ENCODE peak calls at places on chromosomes 6 and 20, in seven cellular contexts. X is GM23338, P is Panc1, E is HL-60, L is K562, K is A549, A is HepG2. S is an unnamed sample.

GRCh38 chr6:158762787-158763439 is 56.3 kb downstream of the EZR start:
- DNase-seq in L (peak), K (no peak), A (no peak), E (no peak), X (peak), P (no peak), S (no peak)

GRCh38 chr6:139886396-139886795 is 511.9 kb upstream of the CITED2 start:
- DNase-seq in K (no peak), L (no peak), X (peak), E (no peak), P (no peak), A (no peak), S (no peak)

GRCh38 chr20:25136643-25137559 is 55.0 kb upstream of the VSX1 start:
- DNase-seq in A (no peak), K (peak), E (no peak), X (no peak), P (peak), L (no peak), S (peak)

GRCh38 chr6:99348220-99348822 is 1.2 kb downstream of the FAXC start:
- DNase-seq in P (no peak), A (no peak), E (no peak), K (no peak), L (no peak), X (no peak), S (no peak)

GRCh38 chr20:14889503-14890125 is 552.2 kb upstream of the FLRT3 start:
- DNase-seq in L (no peak), P (no peak), K (no peak), E (no peak), X (no peak), A (no peak), S (no peak)

GRCh38 chr6:129646617-129647016 is 63.4 kb downstream of the ARHGAP18 start:
- DNase-seq in X (no peak), L (no peak), A (no peak), E (no peak), P (no peak), K (no peak), S (no peak)

GRCh38 chr6:151716446-151717047 is 90.9 kb upstream of the ESR1 start:
- DNase-seq in P (no peak), L (no peak), E (no peak), X (peak), K (peak), A (peak), S (no peak)

GRCh38 chr20:33999025-33999629 is 5.4 kb downstream of the RALY start:
- DNase-seq in K (no peak), E (no peak), L (no peak), X (no peak), P (no peak), A (no peak), S (no peak)

GRCh38 chr6:108492131-108492766 is 68.5 kb upstream of the FOXO3 start:
- DNase-seq in K (peak), E (peak), L (no peak), A (peak), P (peak), X (peak), S (peak)

GRCh38 chr6:158460602-158461092 is 99.2 kb upstream of the TMEM181 start:
- DNase-seq in P (no peak), X (no peak), E (no peak), L (no peak), A (no peak), K (no peak), S (no peak)

GRCh38 chr20:46512943-46513844 is at the start of gene ZNF334:
- DNase-seq in K (no peak), P (no peak), L (peak), A (peak), E (no peak), X (peak), S (no peak)

GRCh38 chr20:22339946-22340345 is 244.4 kb downstream of the FOXA2 start:
- DNase-seq in A (no peak), E (peak), X (no peak), P (no peak), K (no peak), L (no peak), S (no peak)

GRCh38 chr6:43706788-43707187 is 19.2 kb upstream of the MRPS18A start:
- DNase-seq in X (no peak), A (peak), P (no peak), E (no peak), L (no peak), K (no peak), S (no peak)

GRCh38 chr6:110748458-110748857 is 66.8 kb downstream of the CDK19 start:
- DNase-seq in X (no peak), E (no peak), K (peak), A (no peak), L (no peak), P (no peak), S (no peak)

GRCh38 chr6:22457986-22458385 is 111.4 kb upstream of the HDGFL1 start:
- DNase-seq in A (no peak), E (no peak), K (no peak), X (no peak), P (no peak), L (no peak), S (no peak)

GRCh38 chr20:58985656-58986055 is 4.6 kb downstream of the NELFCD start:
- DNase-seq in P (no peak), L (no peak), A (no peak), X (no peak), K (no peak), E (no peak), S (no peak)

GRCh38 chr6:105851181-105851580 is 235.0 kb upstream of the PRDM1 start:
- DNase-seq in L (no peak), P (no peak), A (no peak), X (peak), K (no peak), E (no peak), S (no peak)

GRCh38 chr6:48476257-48476656 is 365.3 kb upstream of the PTCHD4 start:
- DNase-seq in P (no peak), A (peak), X (peak), L (no peak), E (no peak), K (peak), S (no peak)

GRCh38 chr20:37295001-37295400 is 5.5 kb downstream of the MANBAL start:
- DNase-seq in L (no peak), K (peak), P (peak), X (no peak), E (no peak), A (no peak), S (peak)

GRCh38 chr6:20154778-20155177 is 57.5 kb downstream of the MBOAT1 start:
- DNase-seq in X (no peak), P (no peak), A (no peak), L (no peak), K (no peak), E (no peak), S (no peak)

GRCh38 chr6:158703121-158703839 is 53.4 kb downstream of the SYTL3 start:
- DNase-seq in A (no peak), X (no peak), L (no peak), P (no peak), E (no peak), K (no peak), S (no peak)

GRCh38 chr6:153015094-153015645 is 12.7 kb upstream of the MTRF1L start:
- DNase-seq in E (no peak), P (no peak), A (no peak), L (no peak), K (no peak), X (no peak), S (no peak)

GRCh38 chr20:33791959-33792597 is 19.1 kb upstream of the CHMP4B start:
- DNase-seq in X (peak), K (peak), A (peak), L (peak), E (peak), P (no peak), S (no peak)

GRCh38 chr6:121437861-121438651 is 2.6 kb downstream of the GJA1 start:
- DNase-seq in E (no peak), A (no peak), P (no peak), X (peak), L (no peak), K (peak), S (no peak)
- TF ChIP-seq REST in E (no peak), A (no peak), P (no peak), X (no peak), L (no peak), K (no peak), S (no peak)

GRCh38 chr6:155444952-155445903 is 10.4 kb downstream of the NOX3 start:
- DNase-seq in L (no peak), K (no peak), E (no peak), P (no peak), A (no peak), X (no peak), S (no peak)

GRCh38 chr6:155444120-155444917 is 11.3 kb downstream of the NOX3 start:
- DNase-seq in K (peak), P (peak), A (peak), X (no peak), E (no peak), L (no peak), S (peak)

GRCh38 chr6:155440758-155441157 is 14.9 kb downstream of the NOX3 start:
- DNase-seq in E (no peak), X (no peak), K (no peak), L (no peak), A (no peak), P (no peak), S (no peak)

GRCh38 chr6:155443168-155443567 is 12.5 kb downstream of the NOX3 start:
- DNase-seq in P (no peak), K (no peak), E (no peak), X (no peak), A (no peak), L (no peak), S (no peak)

GRCh38 chr6:155442562-155442961 is 13.1 kb downstream of the NOX3 start:
- DNase-seq in X (no peak), A (no peak), L (no peak), E (no peak), K (no peak), P (no peak), S (no peak)
- TF ChIP-seq REST in X (no peak), A (no peak), L (no peak), E (no peak), K (no peak), P (no peak), S (no peak)

DNA sequence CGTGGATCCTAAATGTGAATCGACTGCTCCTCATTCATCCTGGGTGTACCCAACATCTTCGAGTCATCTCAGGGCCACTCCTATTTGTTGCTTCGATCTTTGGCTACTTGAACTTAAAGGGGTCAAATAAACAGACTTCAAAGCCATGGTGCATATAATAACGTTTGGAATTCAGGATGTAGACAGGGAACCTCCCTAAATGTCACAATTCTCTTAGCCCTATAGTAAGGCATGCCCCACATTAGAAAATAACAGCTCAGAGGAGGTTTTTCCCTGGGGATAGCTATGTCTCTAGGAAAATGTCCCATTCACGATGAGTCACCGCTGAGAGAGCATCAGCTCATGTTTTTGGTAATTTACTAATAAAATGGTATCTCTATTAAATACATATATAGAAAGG is 54.8 kb upstream of the BMP6 start:
- DNase-seq in K (peak), P (no peak), A (no peak), X (no peak), E (no peak), L (no peak), S (no peak)
- TF ChIP-seq REST in K (no peak), P (no peak), A (no peak), X (no peak), E (no peak), L (no peak), S (no peak)

DNA sequence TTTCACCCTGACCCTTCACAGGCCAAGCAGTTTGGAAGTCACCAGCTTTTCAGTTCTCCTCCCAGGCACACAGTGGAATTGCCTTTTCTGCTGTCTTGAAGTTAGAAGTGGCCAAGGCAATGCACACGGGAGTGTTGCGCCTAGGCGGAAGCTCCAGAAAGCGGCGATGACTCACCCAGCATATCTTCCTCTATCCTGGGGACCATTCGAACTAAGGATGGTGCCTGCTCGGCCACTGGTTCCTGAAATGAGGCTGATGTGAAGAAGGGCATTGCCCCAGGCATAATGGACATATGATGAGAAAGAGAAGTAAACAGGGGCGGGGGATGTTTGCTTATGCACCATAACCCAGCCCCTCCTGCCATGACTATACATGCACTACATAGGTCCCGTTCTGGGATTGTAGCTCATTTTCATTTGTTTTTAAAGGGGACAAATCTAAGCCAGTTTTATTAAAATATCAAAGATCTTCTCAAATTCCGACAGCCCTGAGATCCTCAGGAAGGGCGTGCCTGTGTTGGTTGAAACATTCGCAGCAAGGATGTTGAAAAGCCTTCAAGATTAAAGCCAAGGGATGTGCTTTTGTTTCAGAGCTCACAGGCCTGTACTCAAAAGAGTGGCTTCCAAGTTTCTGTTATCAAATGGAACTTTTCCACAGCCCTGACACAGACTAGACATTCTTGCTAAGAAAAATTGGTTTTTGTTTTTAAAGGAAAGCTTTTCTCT is 218.4 kb downstream of the LY86 start:
- DNase-seq in E (peak), P (no peak), A (no peak), X (no peak), L (peak), K (no peak), S (no peak)
- TF ChIP-seq REST in E (no peak), P (no peak), A (no peak), X (no peak), L (no peak), K (no peak), S (no peak)

DNA sequence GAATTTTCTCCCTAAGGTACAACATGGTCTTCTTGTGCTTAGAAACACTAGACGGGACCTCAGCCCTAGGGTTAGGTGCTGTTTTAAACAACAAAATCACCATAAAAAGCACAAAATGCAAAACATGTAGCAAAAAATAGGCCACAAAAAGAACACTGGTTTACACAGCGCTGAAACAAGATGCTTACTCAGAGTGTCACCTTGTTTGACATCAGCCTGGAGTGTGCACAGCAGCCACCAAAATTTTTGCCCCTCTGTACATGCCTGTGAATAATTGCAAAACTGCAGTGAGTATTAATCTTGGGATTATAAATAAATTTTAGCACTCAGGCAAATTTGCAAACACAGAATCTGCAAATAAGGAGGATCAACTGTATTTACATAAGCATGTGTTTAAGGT is 110.1 kb downstream of the PLG start:
- DNase-seq in K (no peak), L (no peak), E (no peak), A (no peak), X (no peak), P (no peak), S (no peak)
- TF ChIP-seq REST in K (no peak), L (no peak), E (no peak), A (no peak), X (no peak), P (no peak), S (no peak)

GRCh38 chr6:75935473-75935793 is 137.0 kb downstream of the IMPG1 start:
- DNase-seq in K (no peak), E (no peak), L (no peak), X (peak), P (no peak), A (no peak), S (no peak)

GRCh38 chr6:75943381-75943780 is 129.1 kb downstream of the IMPG1 start:
- DNase-seq in X (no peak), L (no peak), P (no peak), A (no peak), E (no peak), K (no peak), S (no peak)

GRCh38 chr6:75936682-75937081 is 135.8 kb downstream of the IMPG1 start:
- DNase-seq in L (no peak), X (no peak), K (no peak), E (no peak), A (no peak), P (no peak), S (no peak)

GRCh38 chr6:75941509-75941908 is 131.0 kb downstream of the IMPG1 start:
- DNase-seq in X (no peak), A (no peak), L (no peak), K (no peak), E (no peak), P (no peak), S (no peak)

DNA sequence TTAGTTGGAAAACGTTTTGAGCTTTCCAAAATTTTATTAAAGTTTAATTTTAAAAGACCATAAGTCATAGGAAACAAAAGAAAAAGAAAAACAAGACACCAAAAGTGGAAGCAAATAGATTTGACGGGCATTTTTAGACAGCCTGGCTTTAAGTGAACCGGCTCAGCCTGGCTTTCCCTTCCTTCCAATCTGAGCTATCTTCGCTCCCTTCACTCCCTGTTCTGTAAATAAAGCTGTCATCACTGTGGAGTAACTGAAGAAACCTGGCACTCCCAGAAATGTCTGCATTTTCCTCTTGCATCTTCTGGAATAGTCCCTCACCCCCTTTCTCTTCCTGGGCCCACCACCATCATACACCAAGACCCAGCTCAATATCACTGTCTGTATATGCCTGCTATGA is 131.9 kb downstream of the IMPG1 start:
- DNase-seq in L (no peak), P (no peak), A (no peak), E (no peak), X (no peak), K (no peak), S (no peak)
- TF ChIP-seq REST in L (no peak), P (no peak), A (no peak), E (no peak), X (no peak), K (no peak), S (no peak)

DNA sequence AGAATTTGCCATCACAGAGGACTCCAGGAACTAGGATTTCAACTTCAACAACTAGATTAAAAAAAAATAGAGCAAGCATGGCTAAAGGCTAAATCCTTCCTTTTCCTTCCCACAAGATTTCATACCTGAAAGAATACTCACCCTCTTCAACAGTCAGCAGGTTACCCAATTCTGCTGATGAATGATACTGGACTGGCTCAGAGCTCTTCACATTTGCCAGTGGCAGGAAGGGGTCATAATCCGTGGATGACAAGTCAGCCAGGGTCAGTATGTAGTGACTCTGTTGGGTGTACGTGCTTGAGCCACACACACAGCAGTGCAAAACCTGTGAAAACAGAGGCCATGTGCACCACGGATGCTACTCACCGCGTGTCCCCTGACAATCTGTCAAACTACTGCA is 152.9 kb downstream of the INSM1 start:
- DNase-seq in P (no peak), K (no peak), E (no peak), A (no peak), X (no peak), L (no peak), S (no peak)
- TF ChIP-seq REST in P (no peak), K (no peak), E (no peak), A (no peak), X (no peak), L (no peak), S (no peak)